ENCODE peak calls at places on chromosomes 13 and 19, in four cellular contexts. E is activated CD8-positive, alpha-beta memory T cell treated with anti-CD3 and anti-CD28 coated beads for 24 hours; O is Right ventricle myocardium superior; H is effector CD8-positive, alpha-beta T cell. Y is an unnamed sample.

GRCh38 chr13:112824429-112824828 is 134.6 kb downstream of the ATP11A start:
- DNase-seq in E (no peak), O (peak), H (no peak), Y (no peak)

GRCh38 chr19:3519126-3519525 is 13.0 kb downstream of the FZR1 start:
- DNase-seq in E (no peak), O (no peak), H (no peak), Y (no peak)

GRCh38 chr13:98370806-98371553 is 193.9 kb upstream of the RNF113B start:
- DNase-seq in E (no peak), O (peak), H (no peak), Y (no peak)

GRCh38 chr13:32045963-32046785 is 14.6 kb downstream of the FRY start:
- DNase-seq in E (no peak), O (no peak), H (no peak), Y (no peak)

GRCh38 chr13:104764600-104764999 is 1698.4 kb upstream of the SLC10A2 start:
- DNase-seq in E (no peak), O (no peak), H (no peak), Y (no peak)

GRCh38 chr13:27038323-27038722 is 133.3 kb downstream of the USP12 start:
- DNase-seq in E (no peak), O (no peak), H (no peak), Y (peak)

GRCh38 chr19:16561382-16561781 is 10.8 kb downstream of the SLC35E1 start:
- DNase-seq in E (no peak), O (no peak), H (no peak), Y (no peak)

GRCh38 chr13:110127986-110128511 is 178.9 kb downstream of the COL4A1 start:
- DNase-seq in E (no peak), O (no peak), H (no peak), Y (peak)

GRCh38 chr19:40433391-40434216 is 7.8 kb upstream of the SERTAD1 start:
- DNase-seq in E (peak), O (peak), H (peak), Y (peak)

GRCh38 chr19:10991076-10991475 is 30.2 kb downstream of the SMARCA4 start:
- DNase-seq in E (no peak), O (no peak), H (no peak), Y (no peak)

GRCh38 chr19:34241513-34242337 is 12.6 kb upstream of the GARRE1 start:
- DNase-seq in E (no peak), O (no peak), H (no peak), Y (no peak)

GRCh38 chr19:46787331-46788100 is 878 bp downstream of the SLC1A5 start:
- DNase-seq in E (peak), O (peak), H (peak), Y (peak)

GRCh38 chr19:41407271-41407670 is 9.7 kb downstream of the BCKDHA start:
- DNase-seq in E (no peak), O (no peak), H (no peak), Y (no peak)

GRCh38 chr19:3357362-3357730 is 9.0 kb upstream of the NFIC start:
- DNase-seq in E (peak), O (no peak), H (no peak), Y (no peak)

GRCh38 chr19:3451451-3451866 is 28.9 kb downstream of the SMIM24 start:
- DNase-seq in E (no peak), O (no peak), H (no peak), Y (no peak)

GRCh38 chr13:112777637-112778406 is 88.0 kb downstream of the ATP11A start:
- DNase-seq in E (no peak), O (no peak), H (no peak), Y (no peak)

GRCh38 chr13:52738719-52739467 is 727 bp downstream of the CNMD start:
- DNase-seq in E (peak), O (no peak), H (peak), Y (no peak)

GRCh38 chr19:862529-863304 is 3.3 kb downstream of the CFD start:
- DNase-seq in E (peak), O (peak), H (peak), Y (no peak)

GRCh38 chr13:37682496-37682895 is 83.9 kb upstream of the POSTN start:
- DNase-seq in E (no peak), O (no peak), H (no peak), Y (no peak)

GRCh38 chr19:49642488-49643035 is 553 bp downstream of the SCAF1 start:
- DNase-seq in E (no peak), O (no peak), H (no peak), Y (no peak)

GRCh38 chr13:77511552-77511951 is 24.0 kb upstream of the SCEL start:
- DNase-seq in E (no peak), O (no peak), H (no peak), Y (peak)

GRCh38 chr13:114119196-114119595 is 13.2 kb downstream of the RASA3 start:
- DNase-seq in E (no peak), O (peak), H (no peak), Y (peak)

GRCh38 chr13:76226941-76227340 is 590.8 kb downstream of the LMO7 start:
- DNase-seq in E (no peak), O (no peak), H (no peak), Y (no peak)

GRCh38 chr13:104310861-104311260 is 1244.6 kb upstream of the SLC10A2 start:
- DNase-seq in E (no peak), O (no peak), H (no peak), Y (peak)

GRCh38 chr19:52200044-52200443 is 10.2 kb downstream of the PPP2R1A start:
- DNase-seq in E (no peak), O (no peak), H (no peak), Y (peak)

GRCh38 chr19:57233207-57233606 is 2.4 kb downstream of the AURKC start:
- DNase-seq in E (peak), O (no peak), H (no peak), Y (no peak)

GRCh38 chr19:54162241-54162805 is 2.8 kb upstream of the LENG1 start:
- DNase-seq in E (peak), O (peak), H (peak), Y (peak)

GRCh38 chr13:114161644-114162532 is 17.2 kb upstream of the CFAP97D2 start:
- DNase-seq in E (no peak), O (peak), H (no peak), Y (no peak)

GRCh38 chr19:11797491-11797890 is 832 bp upstream of the ZNF491 start:
- DNase-seq in E (peak), O (peak), H (peak), Y (peak)

GRCh38 chr13:103273825-103274224 is 207.6 kb upstream of the SLC10A2 start:
- DNase-seq in E (no peak), O (no peak), H (no peak), Y (no peak)

GRCh38 chr19:18515959-18516358 is 5.9 kb downstream of the ELL start:
- DNase-seq in E (no peak), O (no peak), H (no peak), Y (no peak)

GRCh38 chr13:37646531-37646930 is 48.0 kb upstream of the POSTN start:
- DNase-seq in E (no peak), O (no peak), H (no peak), Y (no peak)

GRCh38 chr19:18634612-18635290 is 2.1 kb upstream of the KLHL26 start:
- DNase-seq in E (no peak), O (no peak), H (no peak), Y (no peak)

GRCh38 chr13:75961911-75962310 is 325.8 kb downstream of the LMO7 start:
- DNase-seq in E (no peak), O (no peak), H (no peak), Y (no peak)

GRCh38 chr13:40193290-40194203 is 472.9 kb downstream of the FOXO1 start:
- DNase-seq in E (no peak), O (peak), H (no peak), Y (no peak)

GRCh38 chr19:16579381-16579780 is 7.2 kb upstream of the SLC35E1 start:
- DNase-seq in E (no peak), O (no peak), H (no peak), Y (no peak)

GRCh38 chr19:2887391-2887914 is 13.3 kb upstream of the ZNF57 start:
- DNase-seq in E (peak), O (no peak), H (no peak), Y (peak)